ENCODE peak calls at places on chromosomes 7 and 10, in ten cellular contexts. One of them, this sample, is unnamed.

GRCh38 chr10:126350216-126350992 is 37.9 kb downstream of the ADAM12 start:
- DNase-seq in GM20000: no peak
- DNase-seq in nucleus accumbens: no peak
- DNase-seq in NCI-H460: no peak
- DNase-seq in hypothalamus: peak
- DNase-seq in activated gamma-delta T cell treated with Interleukin-2 at 50 U/mL for 16 hours: no peak
- DNase-seq in MM.1S: no peak
- DNase-seq in T-helper 1 cell: no peak
- DNase-seq in EH: peak
- DNase-seq in NCI-H1930: no peak
- DNase-seq in this sample: no peak

GRCh38 chr10:25261110-25261509 is 86.3 kb downstream of the GPR158 start:
- DNase-seq in GM20000: no peak
- DNase-seq in nucleus accumbens: no peak
- DNase-seq in NCI-H460: no peak
- DNase-seq in hypothalamus: no peak
- DNase-seq in activated gamma-delta T cell treated with Interleukin-2 at 50 U/mL for 16 hours: no peak
- DNase-seq in MM.1S: no peak
- DNase-seq in T-helper 1 cell: no peak
- DNase-seq in EH: no peak
- DNase-seq in NCI-H1930: no peak
- DNase-seq in this sample: no peak

GRCh38 chr10:98980353-98980752 is 255.3 kb downstream of the HPSE2 start:
- DNase-seq in GM20000: no peak
- DNase-seq in nucleus accumbens: no peak
- DNase-seq in NCI-H460: no peak
- DNase-seq in hypothalamus: no peak
- DNase-seq in activated gamma-delta T cell treated with Interleukin-2 at 50 U/mL for 16 hours: no peak
- DNase-seq in MM.1S: no peak
- DNase-seq in T-helper 1 cell: no peak
- DNase-seq in EH: no peak
- DNase-seq in NCI-H1930: no peak
- DNase-seq in this sample: no peak

GRCh38 chr10:73485320-73485719 is 10.5 kb downstream of the PPP3CB start:
- DNase-seq in GM20000: no peak
- DNase-seq in nucleus accumbens: no peak
- DNase-seq in NCI-H460: no peak
- DNase-seq in hypothalamus: no peak
- DNase-seq in activated gamma-delta T cell treated with Interleukin-2 at 50 U/mL for 16 hours: no peak
- DNase-seq in MM.1S: no peak
- DNase-seq in T-helper 1 cell: no peak
- DNase-seq in EH: no peak
- DNase-seq in NCI-H1930: no peak
- DNase-seq in this sample: no peak

GRCh38 chr10:109203616-109204375 is 719.5 kb downstream of the XPNPEP1 start:
- DNase-seq in GM20000: no peak
- DNase-seq in nucleus accumbens: no peak
- DNase-seq in NCI-H460: no peak
- DNase-seq in hypothalamus: no peak
- DNase-seq in activated gamma-delta T cell treated with Interleukin-2 at 50 U/mL for 16 hours: no peak
- DNase-seq in MM.1S: no peak
- DNase-seq in T-helper 1 cell: no peak
- DNase-seq in EH: peak
- DNase-seq in NCI-H1930: no peak
- DNase-seq in this sample: no peak

GRCh38 chr10:5413012-5413938 is 918 bp downstream of the NET1 start:
- DNase-seq in GM20000: peak
- DNase-seq in nucleus accumbens: no peak
- DNase-seq in NCI-H460: no peak
- DNase-seq in hypothalamus: no peak
- DNase-seq in activated gamma-delta T cell treated with Interleukin-2 at 50 U/mL for 16 hours: no peak
- DNase-seq in MM.1S: no peak
- DNase-seq in T-helper 1 cell: no peak
- DNase-seq in EH: peak
- DNase-seq in NCI-H1930: no peak
- DNase-seq in this sample: no peak

GRCh38 chr7:157150825-157151412 is 12.2 kb downstream of the UBE3C start:
- DNase-seq in GM20000: no peak
- DNase-seq in nucleus accumbens: no peak
- DNase-seq in NCI-H460: no peak
- DNase-seq in hypothalamus: no peak
- DNase-seq in activated gamma-delta T cell treated with Interleukin-2 at 50 U/mL for 16 hours: no peak
- DNase-seq in MM.1S: no peak
- DNase-seq in T-helper 1 cell: no peak
- DNase-seq in EH: peak
- DNase-seq in NCI-H1930: no peak
- DNase-seq in this sample: no peak

GRCh38 chr10:72087392-72087968 is 871 bp downstream of the SPOCK2 start:
- DNase-seq in GM20000: peak
- DNase-seq in nucleus accumbens: no peak
- DNase-seq in NCI-H460: no peak
- DNase-seq in hypothalamus: peak
- DNase-seq in activated gamma-delta T cell treated with Interleukin-2 at 50 U/mL for 16 hours: peak
- DNase-seq in MM.1S: no peak
- DNase-seq in T-helper 1 cell: peak
- DNase-seq in EH: no peak
- DNase-seq in NCI-H1930: no peak
- DNase-seq in this sample: no peak

GRCh38 chr10:34866848-34867247 is 51.8 kb upstream of the PARD3 start:
- DNase-seq in GM20000: no peak
- DNase-seq in nucleus accumbens: no peak
- DNase-seq in NCI-H460: no peak
- DNase-seq in hypothalamus: no peak
- DNase-seq in activated gamma-delta T cell treated with Interleukin-2 at 50 U/mL for 16 hours: no peak
- DNase-seq in MM.1S: no peak
- DNase-seq in T-helper 1 cell: no peak
- DNase-seq in EH: peak
- DNase-seq in NCI-H1930: no peak
- DNase-seq in this sample: no peak

GRCh38 chr7:30927559-30927958 is 15.9 kb downstream of the AQP1 start:
- DNase-seq in GM20000: no peak
- DNase-seq in nucleus accumbens: no peak
- DNase-seq in NCI-H460: no peak
- DNase-seq in hypothalamus: no peak
- DNase-seq in activated gamma-delta T cell treated with Interleukin-2 at 50 U/mL for 16 hours: no peak
- DNase-seq in MM.1S: no peak
- DNase-seq in T-helper 1 cell: no peak
- DNase-seq in EH: no peak
- DNase-seq in NCI-H1930: no peak
- DNase-seq in this sample: no peak

GRCh38 chr10:44353721-44354120 is 31.2 kb downstream of the CXCL12 start:
- DNase-seq in GM20000: no peak
- DNase-seq in nucleus accumbens: no peak
- DNase-seq in NCI-H460: no peak
- DNase-seq in hypothalamus: no peak
- DNase-seq in activated gamma-delta T cell treated with Interleukin-2 at 50 U/mL for 16 hours: no peak
- DNase-seq in MM.1S: no peak
- DNase-seq in T-helper 1 cell: no peak
- DNase-seq in EH: no peak
- DNase-seq in NCI-H1930: no peak
- DNase-seq in this sample: no peak

GRCh38 chr7:157688439-157689268 is 351.9 kb downstream of the DNAJB6 start:
- DNase-seq in GM20000: no peak
- DNase-seq in nucleus accumbens: no peak
- DNase-seq in NCI-H460: no peak
- DNase-seq in hypothalamus: no peak
- DNase-seq in activated gamma-delta T cell treated with Interleukin-2 at 50 U/mL for 16 hours: no peak
- DNase-seq in MM.1S: no peak
- DNase-seq in T-helper 1 cell: no peak
- DNase-seq in EH: no peak
- DNase-seq in NCI-H1930: no peak
- DNase-seq in this sample: no peak

GRCh38 chr7:100367676-100368613 is 5.3 kb upstream of the PILRA start:
- DNase-seq in GM20000: no peak
- DNase-seq in nucleus accumbens: no peak
- DNase-seq in NCI-H460: no peak
- DNase-seq in hypothalamus: no peak
- DNase-seq in activated gamma-delta T cell treated with Interleukin-2 at 50 U/mL for 16 hours: no peak
- DNase-seq in MM.1S: no peak
- DNase-seq in T-helper 1 cell: no peak
- DNase-seq in EH: no peak
- DNase-seq in NCI-H1930: no peak
- DNase-seq in this sample: no peak

GRCh38 chr7:77657427-77658331 is 38.6 kb upstream of the RSBN1L start:
- DNase-seq in GM20000: peak
- DNase-seq in nucleus accumbens: no peak
- DNase-seq in NCI-H460: peak
- DNase-seq in hypothalamus: no peak
- DNase-seq in activated gamma-delta T cell treated with Interleukin-2 at 50 U/mL for 16 hours: no peak
- DNase-seq in MM.1S: peak
- DNase-seq in T-helper 1 cell: no peak
- DNase-seq in EH: peak
- DNase-seq in NCI-H1930: peak
- DNase-seq in this sample: no peak

GRCh38 chr10:62043493-62043938 is 142.0 kb downstream of the ARID5B start:
- DNase-seq in GM20000: no peak
- DNase-seq in nucleus accumbens: no peak
- DNase-seq in NCI-H460: no peak
- DNase-seq in hypothalamus: no peak
- DNase-seq in activated gamma-delta T cell treated with Interleukin-2 at 50 U/mL for 16 hours: no peak
- DNase-seq in MM.1S: no peak
- DNase-seq in T-helper 1 cell: no peak
- DNase-seq in EH: peak
- DNase-seq in NCI-H1930: no peak
- DNase-seq in this sample: no peak

GRCh38 chr7:48760528-48761265 is 163.7 kb upstream of the CDC14C start:
- DNase-seq in GM20000: no peak
- DNase-seq in nucleus accumbens: no peak
- DNase-seq in NCI-H460: no peak
- DNase-seq in hypothalamus: no peak
- DNase-seq in activated gamma-delta T cell treated with Interleukin-2 at 50 U/mL for 16 hours: no peak
- DNase-seq in MM.1S: no peak
- DNase-seq in T-helper 1 cell: no peak
- DNase-seq in EH: no peak
- DNase-seq in NCI-H1930: no peak
- DNase-seq in this sample: no peak